ENCODE peak calls at places on chromosomes 5 and 9, in ten cellular contexts. U is ovary, O is A549, L is HCT116, V is tibial nerve, Q is sigmoid colon, A is lower leg skin, M is IMR-90, K is stomach, P is transverse colon. X is an unnamed sample.

GRCh38 chr9:76725181-76725580 is 39.1 kb upstream of the PCA3 start:
- DNase-seq in U (no peak), O (no peak), L (no peak), V (no peak), Q (no peak), A (no peak), M (no peak), K (no peak), P (no peak), X (no peak)

GRCh38 chr9:132582276-132582785 is at the start of gene BARHL1:
- DNase-seq in U (no peak), O (no peak), L (no peak), V (no peak), Q (no peak), A (no peak), M (no peak), K (no peak), P (no peak), X (no peak)

GRCh38 chr5:134524826-134525686 is at the start of gene JADE2:
- DNase-seq in U (peak), O (peak), L (no peak), V (peak), Q (peak), A (peak), M (peak), K (peak), P (peak), X (peak)

GRCh38 chr5:178284095-178284675 is 51.6 kb upstream of the PHYKPL start:
- DNase-seq in U (no peak), O (peak), L (peak), V (no peak), Q (no peak), A (no peak), M (peak), K (no peak), P (no peak), X (no peak)

GRCh38 chr5:121870489-121870888 is 18.8 kb downstream of the FTMT start:
- DNase-seq in U (no peak), O (peak), L (peak), V (no peak), Q (no peak), A (no peak), M (peak), K (no peak), P (no peak), X (no peak)

GRCh38 chr5:78526049-78526525 is 122.5 kb downstream of the LHFPL2 start:
- DNase-seq in U (no peak), O (peak), L (no peak), V (no peak), Q (no peak), A (no peak), M (peak), K (no peak), P (no peak), X (peak)

GRCh38 chr5:143066556-143067281 is 296.5 kb downstream of the ARHGAP26 start:
- DNase-seq in U (no peak), O (peak), L (no peak), V (peak), Q (peak), A (no peak), M (no peak), K (no peak), P (peak), X (no peak)

GRCh38 chr5:158560170-158560569 is 539.5 kb downstream of the EBF1 start:
- DNase-seq in U (no peak), O (no peak), L (no peak), V (no peak), Q (no peak), A (no peak), M (no peak), K (peak), P (no peak), X (no peak)

GRCh38 chr9:31290731-31291130 is 1093.7 kb upstream of the ACO1 start:
- DNase-seq in U (no peak), O (no peak), L (no peak), V (no peak), Q (peak), A (no peak), M (no peak), K (no peak), P (no peak), X (no peak)

GRCh38 chr5:93221-93980 is 1.4 kb downstream of the PLEKHG4B start:
- DNase-seq in U (no peak), O (no peak), L (no peak), V (no peak), Q (no peak), A (no peak), M (no peak), K (no peak), P (no peak), X (no peak)

GRCh38 chr5:176543428-176544182 is 5.5 kb upstream of the CDHR2 start:
- DNase-seq in U (peak), O (peak), L (no peak), V (no peak), Q (peak), A (peak), M (no peak), K (peak), P (peak), X (peak)

GRCh38 chr5:68419637-68420452 is 204.3 kb downstream of the PIK3R1 start:
- DNase-seq in U (no peak), O (no peak), L (no peak), V (peak), Q (no peak), A (no peak), M (no peak), K (no peak), P (peak), X (peak)

GRCh38 chr9:545480-545879 is 296.0 kb upstream of the DMRT1 start:
- DNase-seq in U (no peak), O (no peak), L (no peak), V (peak), Q (peak), A (peak), M (no peak), K (no peak), P (no peak), X (no peak)

GRCh38 chr5:107072967-107073366 is 597.8 kb downstream of the EFNA5 start:
- DNase-seq in U (no peak), O (no peak), L (no peak), V (no peak), Q (no peak), A (no peak), M (no peak), K (no peak), P (no peak), X (no peak)

GRCh38 chr5:96384353-96384752 is 48.7 kb downstream of the PCSK1 start:
- DNase-seq in U (no peak), O (peak), L (peak), V (no peak), Q (no peak), A (no peak), M (peak), K (no peak), P (no peak), X (peak)

GRCh38 chr9:17191095-17191494 is 56.3 kb downstream of the CNTLN start:
- DNase-seq in U (no peak), O (no peak), L (no peak), V (no peak), Q (no peak), A (no peak), M (peak), K (no peak), P (no peak), X (no peak)

DNA sequence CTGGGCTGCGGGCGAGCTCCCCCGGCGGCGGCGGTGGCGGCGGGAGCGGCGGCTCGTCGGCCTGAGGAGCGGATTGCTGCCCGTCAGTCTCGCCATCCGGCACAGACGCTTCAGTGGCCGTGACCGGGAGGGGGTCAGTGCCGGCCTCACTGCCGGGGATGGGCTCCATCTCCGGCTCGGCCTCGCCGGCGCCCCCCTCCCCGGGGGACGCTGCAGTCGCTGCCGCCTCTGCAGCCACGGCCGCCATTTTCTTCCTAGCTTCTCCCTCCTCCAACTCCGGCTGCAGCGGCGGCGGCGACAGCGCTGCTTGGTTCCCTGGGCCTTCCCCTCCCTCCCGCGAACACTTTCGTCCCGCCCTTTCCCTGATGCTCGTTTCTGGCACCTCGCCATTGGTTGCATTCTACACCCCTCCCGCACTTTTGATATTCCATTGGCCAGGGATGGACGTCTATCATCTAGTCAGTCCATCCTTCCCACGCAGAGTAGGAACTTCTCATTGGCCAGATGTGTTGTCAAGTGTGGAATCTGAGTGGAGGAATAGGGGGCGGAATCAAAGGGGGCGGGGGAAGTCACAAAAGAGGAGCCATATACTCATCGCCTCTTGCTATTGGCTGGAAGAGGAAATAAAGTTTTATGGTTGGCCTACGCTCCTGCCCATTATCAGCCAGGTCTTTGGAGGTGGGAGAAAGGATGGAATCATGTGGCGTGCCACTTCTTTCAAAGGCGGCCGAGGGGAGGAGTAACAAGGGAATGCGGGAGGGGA is at the start of gene PWWP2A:
- DNase-seq in U (peak), O (peak), L (peak), V (peak), Q (peak), A (peak), M (peak), K (peak), P (peak), X (peak)
- TF ChIP-seq POLR2A in U (peak), O (peak), L (peak), V (peak), Q (peak), A (no peak), M (peak), K (no peak), P (peak), X (peak)

GRCh38 chr9:92325269-92325990 is at the start of the genes CENPP and NOL8:
- DNase-seq in U (peak), O (peak), L (peak), V (peak), Q (peak), A (peak), M (peak), K (peak), P (peak), X (peak)
- TF ChIP-seq POLR2A in U (no peak), O (peak), L (peak), V (no peak), Q (peak), A (no peak), M (peak), K (no peak), P (peak), X (peak)

DNA sequence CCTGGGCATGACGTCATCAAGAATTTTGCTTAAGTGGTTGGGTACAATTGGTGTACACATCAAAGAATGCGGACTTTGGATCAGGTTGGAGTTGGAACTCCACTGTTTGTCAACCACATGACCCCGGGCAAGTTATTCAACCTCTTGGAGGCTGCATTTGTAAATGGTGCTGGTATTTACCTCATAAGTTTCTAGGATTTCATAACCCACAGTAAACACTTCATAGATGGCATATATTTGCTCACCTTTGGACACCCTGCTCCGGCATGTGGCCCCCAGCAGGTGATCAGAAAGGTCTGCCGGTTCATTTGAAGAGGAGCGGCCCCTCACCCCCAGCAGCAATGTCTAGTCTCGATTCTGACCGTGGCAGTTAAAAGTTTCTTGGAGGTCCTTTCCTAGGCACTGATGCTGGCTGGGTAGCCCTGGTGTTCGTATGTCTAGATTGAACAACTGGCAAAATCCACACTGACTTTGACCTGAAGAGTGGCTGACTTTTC is 60.6 kb downstream of the IL6ST start:
- DNase-seq in U (no peak), O (peak), L (no peak), V (no peak), Q (no peak), A (no peak), M (no peak), K (peak), P (no peak), X (no peak)
- TF ChIP-seq POLR2A in U (no peak), O (no peak), L (no peak), V (no peak), Q (no peak), A (no peak), M (no peak), K (no peak), P (no peak), X (no peak)

DNA sequence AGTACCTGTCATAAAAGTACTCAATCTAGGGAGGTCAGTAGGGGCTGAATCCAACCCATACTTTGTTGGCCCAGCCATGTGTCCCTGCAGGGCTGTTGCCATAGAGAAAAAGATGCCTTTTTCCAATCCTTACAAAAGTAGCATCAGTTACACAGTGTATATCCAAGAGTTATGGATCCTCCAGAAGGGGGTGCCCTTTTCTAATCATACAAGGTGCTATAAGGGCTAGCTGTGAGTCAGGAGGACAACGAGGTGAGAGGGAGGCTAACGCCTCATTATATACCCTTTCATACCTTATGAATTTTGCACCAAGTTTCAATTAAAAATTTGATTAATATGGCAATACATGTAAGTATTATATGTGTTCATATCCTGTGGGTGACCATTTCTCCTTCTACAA is 4.8 kb downstream of the KIAA0825 start:
- DNase-seq in U (no peak), O (peak), L (peak), V (no peak), Q (no peak), A (no peak), M (peak), K (no peak), P (no peak), X (no peak)
- TF ChIP-seq POLR2A in U (no peak), O (no peak), L (no peak), V (no peak), Q (no peak), A (no peak), M (no peak), K (no peak), P (no peak), X (no peak)

GRCh38 chr9:15182003-15182695 is 124.9 kb downstream of the TTC39B start:
- DNase-seq in U (no peak), O (no peak), L (no peak), V (no peak), Q (no peak), A (no peak), M (no peak), K (no peak), P (no peak), X (no peak)
- TF ChIP-seq POLR2A in U (no peak), O (no peak), L (no peak), V (no peak), Q (no peak), A (no peak), M (no peak), K (no peak), P (no peak), X (no peak)

GRCh38 chr9:112137066-112137465 is 38.0 kb downstream of the SUSD1 start:
- DNase-seq in U (no peak), O (no peak), L (no peak), V (no peak), Q (no peak), A (no peak), M (no peak), K (no peak), P (no peak), X (no peak)

GRCh38 chr9:112140936-112141335 is 34.2 kb downstream of the SUSD1 start:
- DNase-seq in U (no peak), O (no peak), L (no peak), V (no peak), Q (no peak), A (no peak), M (peak), K (no peak), P (no peak), X (no peak)

GRCh38 chr9:112130997-112131396 is 44.1 kb downstream of the SUSD1 start:
- DNase-seq in U (no peak), O (no peak), L (no peak), V (no peak), Q (no peak), A (no peak), M (no peak), K (no peak), P (no peak), X (no peak)

GRCh38 chr9:112132356-112132755 is 42.7 kb downstream of the SUSD1 start:
- DNase-seq in U (no peak), O (no peak), L (no peak), V (no peak), Q (no peak), A (no peak), M (peak), K (no peak), P (no peak), X (no peak)

GRCh38 chr9:112135706-112136105 is 39.4 kb downstream of the SUSD1 start:
- DNase-seq in U (no peak), O (no peak), L (no peak), V (no peak), Q (no peak), A (no peak), M (no peak), K (peak), P (peak), X (no peak)
- TF ChIP-seq POLR2A in U (no peak), O (no peak), L (no peak), V (no peak), Q (no peak), A (no peak), M (no peak), K (no peak), P (no peak), X (no peak)

DNA sequence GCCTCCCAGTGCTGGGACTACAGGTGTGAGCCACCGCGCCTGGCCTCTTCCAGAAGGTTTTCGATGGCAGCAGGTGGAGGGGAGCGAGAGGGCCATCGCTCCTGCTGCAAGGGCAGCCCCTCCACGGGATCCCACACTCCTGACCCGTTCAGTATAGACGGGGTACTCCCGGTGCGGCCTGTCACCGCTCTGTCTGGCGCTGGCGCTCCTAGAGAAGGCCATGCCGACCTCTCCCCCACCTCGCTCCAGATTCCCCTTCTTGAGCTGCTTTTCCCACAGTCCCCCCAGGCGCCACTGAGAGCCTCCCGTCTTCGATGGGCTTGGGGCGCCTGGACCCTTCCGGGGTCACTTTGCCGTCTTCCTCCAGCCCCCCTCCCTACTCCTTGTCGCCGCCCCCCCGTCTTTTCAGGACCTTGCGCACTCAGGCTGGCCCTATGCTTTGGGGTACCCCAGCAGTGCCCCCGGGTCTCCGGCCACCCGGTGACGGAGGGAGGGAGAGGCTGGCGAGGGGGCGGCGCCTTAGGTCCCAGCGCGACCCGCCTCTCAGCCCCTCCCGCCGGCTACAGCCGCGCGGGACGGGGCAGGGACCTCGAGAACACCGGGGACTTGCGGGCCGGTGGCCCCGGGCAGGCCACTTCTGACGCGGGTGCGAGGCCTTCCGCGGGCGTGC is 4.2 kb upstream of the SQSTM1 start:
- DNase-seq in U (peak), O (no peak), L (no peak), V (no peak), Q (no peak), A (no peak), M (no peak), K (no peak), P (no peak), X (no peak)
- TF ChIP-seq POLR2A in U (peak), O (no peak), L (no peak), V (no peak), Q (no peak), A (no peak), M (no peak), K (no peak), P (no peak), X (no peak)

GRCh38 chr9:107635803-107636174 is 146.2 kb upstream of the KLF4 start:
- DNase-seq in U (no peak), O (no peak), L (no peak), V (no peak), Q (no peak), A (no peak), M (no peak), K (no peak), P (no peak), X (no peak)

GRCh38 chr9:107635137-107635802 is 145.7 kb upstream of the KLF4 start:
- DNase-seq in U (no peak), O (no peak), L (no peak), V (no peak), Q (no peak), A (no peak), M (peak), K (no peak), P (no peak), X (no peak)

GRCh38 chr9:107630141-107630540 is 140.6 kb upstream of the KLF4 start:
- DNase-seq in U (no peak), O (no peak), L (no peak), V (no peak), Q (no peak), A (no peak), M (no peak), K (no peak), P (no peak), X (no peak)

GRCh38 chr9:107631788-107632187 is 142.2 kb upstream of the KLF4 start:
- DNase-seq in U (no peak), O (no peak), L (no peak), V (no peak), Q (no peak), A (no peak), M (no peak), K (no peak), P (no peak), X (no peak)

DNA sequence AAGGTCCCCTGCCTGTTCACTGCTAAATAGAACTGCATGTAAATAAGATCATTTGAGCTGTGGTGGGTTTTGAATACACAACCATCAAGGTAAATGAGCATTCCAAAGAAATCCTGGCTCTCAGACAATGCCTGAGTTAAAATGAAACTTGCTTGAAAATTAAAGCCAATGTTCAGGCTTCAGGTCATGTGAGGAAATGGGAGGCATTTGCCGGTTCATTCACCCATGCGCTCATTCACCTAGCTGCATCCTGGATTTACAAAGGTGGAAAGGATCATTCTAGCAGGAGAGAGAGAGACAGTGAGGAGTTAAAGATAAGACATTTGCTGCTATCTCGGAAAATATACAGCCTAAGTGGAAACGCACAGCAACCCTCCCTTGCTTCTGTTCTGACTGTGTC is 143.8 kb upstream of the KLF4 start:
- DNase-seq in U (no peak), O (no peak), L (no peak), V (no peak), Q (no peak), A (no peak), M (no peak), K (no peak), P (no peak), X (no peak)
- TF ChIP-seq POLR2A in U (no peak), O (no peak), L (no peak), V (no peak), Q (no peak), A (no peak), M (no peak), K (no peak), P (no peak), X (no peak)